ENCODE peak calls at places on chromosomes 6 and 20, in seven cellular contexts. I is K562, L is HCT116, C is IMR-90, X is DND-41, S is GM23248, T is SK-N-SH. Y is an unnamed sample.

GRCh38 chr6:69957990-69958559 is 91.7 kb downstream of the COL19A1 start:
- DNase-seq in I (no peak), L (no peak), C (peak; percentile 4), X (no peak), S (no peak), T (no peak), Y (no peak)

GRCh38 chr20:45791668-45792512 is at the start of the genes DNTTIP1 and WFDC3:
- DNase-seq in I (peak; percentile 92), L (peak; percentile 80), C (peak; percentile 85), X (peak; percentile 89), S (peak; percentile 97), T (peak; percentile 95), Y (peak; percentile 94)

GRCh38 chr6:31272431-31272830 is 539 bp upstream of the HLA-C start:
- DNase-seq in I (no peak), L (no peak), C (no peak), X (no peak), S (peak; percentile 33), T (no peak), Y (peak; percentile 30)

GRCh38 chr6:32190054-32190945 is at the start of gene PBX2:
- DNase-seq in I (peak; percentile 93), L (peak; percentile 66), C (peak; percentile 89), X (peak; percentile 95), S (peak; percentile 87), T (peak; percentile 85), Y (peak; percentile 90)

GRCh38 chr6:48615041-48615440 is 504.0 kb upstream of the PTCHD4 start:
- DNase-seq in I (no peak), L (no peak), C (peak; percentile 30), X (no peak), S (peak; percentile 4), T (no peak), Y (no peak)

GRCh38 chr20:43744966-43745733 is 18.3 kb upstream of the GTSF1L start:
- DNase-seq in I (peak; percentile 21), L (no peak), C (no peak), X (no peak), S (no peak), T (no peak), Y (peak; percentile 58)

GRCh38 chr6:18141805-18142590 is 12.9 kb downstream of the TPMT start:
- DNase-seq in I (no peak), L (no peak), C (no peak), X (no peak), S (no peak), T (no peak), Y (no peak)

GRCh38 chr6:49582529-49582928 is 32.1 kb downstream of the C6orf141 start:
- DNase-seq in I (no peak), L (no peak), C (no peak), X (no peak), S (no peak), T (no peak), Y (no peak)

GRCh38 chr6:109381007-109381746 is 1.1 kb downstream of the CD164 start:
- DNase-seq in I (no peak), L (no peak), C (peak; percentile 20), X (no peak), S (peak; percentile 59), T (peak; percentile 18), Y (peak; percentile 18)

GRCh38 chr6:150685860-150686259 is 86.2 kb downstream of the PLEKHG1 start:
- DNase-seq in I (peak; percentile 78), L (peak; percentile 39), C (peak; percentile 1), X (peak; percentile 30), S (peak; percentile 43), T (peak; percentile 41), Y (peak; percentile 80)

GRCh38 chr6:168193816-168194701 is 115.0 kb upstream of the FRMD1 start:
- DNase-seq in I (peak; percentile 61), L (peak; percentile 7), C (no peak), X (no peak), S (no peak), T (peak; percentile 43), Y (peak; percentile 1)

GRCh38 chr20:32368930-32369329 is 10.8 kb downstream of the ASXL1 start:
- DNase-seq in I (no peak), L (no peak), C (peak; percentile 73), X (no peak), S (peak; percentile 2), T (no peak), Y (peak; percentile 38)

GRCh38 chr6:156060013-156060412 is 604.4 kb upstream of the NOX3 start:
- DNase-seq in I (no peak), L (no peak), C (no peak), X (no peak), S (no peak), T (no peak), Y (no peak)

GRCh38 chr6:167781066-167781767 is 45.5 kb upstream of the AFDN start:
- DNase-seq in I (no peak), L (no peak), C (no peak), X (no peak), S (no peak), T (no peak), Y (no peak)

GRCh38 chr20:16801919-16802651 is 53.9 kb downstream of the OTOR start:
- DNase-seq in I (peak; percentile 17), L (peak; percentile 56), C (peak; percentile 53), X (peak; percentile 70), S (peak; percentile 60), T (peak; percentile 48), Y (peak; percentile 60)

GRCh38 chr6:161300823-161301222 is 27.0 kb upstream of the AGPAT4 start:
- DNase-seq in I (no peak), L (no peak), C (no peak), X (no peak), S (peak; percentile 37), T (no peak), Y (no peak)

GRCh38 chr6:98841589-98842488 is 7.5 kb downstream of the POU3F2 start:
- DNase-seq in I (no peak), L (no peak), C (no peak), X (no peak), S (no peak), T (no peak), Y (no peak)
- H3K4me3 ChIP-seq in I (no peak overlapping the region), L (no peak overlapping the region), C (no peak overlapping the region), X (no peak overlapping the region), S (no peak overlapping the region), T (no peak overlapping the region), Y (no peak overlapping the region)

DNA sequence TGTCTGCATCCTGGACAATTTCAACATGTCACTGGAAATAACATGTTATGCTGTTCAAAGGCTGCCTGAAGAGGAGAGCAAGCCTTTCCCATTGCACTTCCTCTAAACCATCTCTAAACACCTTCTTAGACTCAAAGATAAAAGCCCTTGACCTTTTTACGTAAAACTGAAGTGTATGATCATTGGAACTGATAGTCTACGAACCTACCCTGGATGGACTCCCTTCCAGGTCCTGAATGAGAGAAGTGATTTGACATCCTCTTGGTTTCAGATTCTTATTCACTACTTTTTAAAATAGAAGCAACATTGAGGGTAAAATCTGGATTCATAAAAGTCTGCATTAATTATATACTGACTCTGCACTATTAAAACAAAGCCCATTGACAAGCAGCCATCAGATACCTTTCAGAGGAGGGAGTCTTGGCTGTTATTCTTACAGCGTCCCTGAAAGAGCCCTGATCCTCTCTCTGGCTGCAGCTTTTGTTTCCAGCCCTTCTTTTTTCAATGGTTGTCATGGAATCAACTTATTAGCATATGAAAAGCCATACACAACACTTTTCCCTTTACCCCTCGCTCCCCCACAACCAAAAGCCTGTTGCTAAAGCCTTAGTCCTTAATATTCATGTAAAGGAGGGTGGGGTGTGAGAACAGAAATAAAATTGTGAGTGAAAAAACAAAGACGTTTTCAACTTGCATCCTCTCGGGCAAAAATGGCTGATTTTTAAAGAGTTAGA is 270.0 kb upstream of the MARCKS start:
- DNase-seq in I (no peak), L (no peak), C (no peak), X (no peak), S (no peak), T (no peak), Y (no peak)
- H3K4me2 ChIP-seq in I (no peak overlapping the region), L (no peak overlapping the region), C (no peak overlapping the region), X (no peak overlapping the region), S (peak overlapping the region; percentile 43), T (peak overlapping the region; percentile 29), Y (no peak overlapping the region)

DNA sequence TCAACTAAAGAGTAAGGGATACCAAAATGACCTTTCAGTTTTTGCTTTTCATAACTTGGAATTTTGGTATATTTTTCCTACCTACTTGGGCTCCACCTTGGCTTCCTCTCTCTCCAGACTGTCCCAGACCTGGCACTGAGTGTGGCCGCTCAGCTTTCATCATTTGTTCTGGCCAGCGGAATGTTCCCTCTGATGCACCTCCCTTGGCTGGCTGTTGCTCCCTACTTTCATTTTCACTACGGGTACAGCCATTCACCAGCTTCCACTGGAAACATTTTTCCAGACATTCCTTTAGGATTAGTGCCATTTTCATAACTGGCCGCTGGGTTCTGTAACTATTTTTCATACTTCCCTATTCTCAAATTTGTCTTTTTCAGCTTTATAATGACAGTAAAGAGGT is 487.4 kb downstream of the TENT5A start:
- DNase-seq in I (no peak), L (no peak), C (peak; percentile 19), X (no peak), S (peak; percentile 87), T (no peak), Y (no peak)
- H3K4me3 ChIP-seq in I (no peak overlapping the region), L (no peak overlapping the region), C (peak overlapping the region; percentile 30), X (no peak overlapping the region), S (peak overlapping the region; percentile 70), T (peak overlapping the region; percentile 43), Y (no peak overlapping the region)

GRCh38 chr20:56606174-56606945 is 22.7 kb upstream of the TFAP2C start:
- DNase-seq in I (no peak), L (peak; percentile 79), C (no peak), X (no peak), S (no peak), T (no peak), Y (no peak)
- H3K4me2 ChIP-seq in I (no peak overlapping the region), L (peak overlapping the region; percentile 64), C (no peak overlapping the region), X (no peak overlapping the region), S (no peak overlapping the region), T (no peak overlapping the region), Y (no peak overlapping the region)

GRCh38 chr6:130212215-130212874 is 10.4 kb downstream of the SAMD3 start:
- DNase-seq in I (no peak), L (no peak), C (no peak), X (no peak), S (no peak), T (no peak), Y (no peak)
- H3K4me3 ChIP-seq in I (no peak overlapping the region), L (no peak overlapping the region), C (no peak overlapping the region), X (no peak overlapping the region), S (no peak overlapping the region), T (no peak overlapping the region), Y (no peak overlapping the region)

GRCh38 chr20:1388253-1388652 is 4.6 kb downstream of the FKBP1A start:
- DNase-seq in I (no peak), L (no peak), C (no peak), X (no peak), S (no peak), T (no peak), Y (no peak)

GRCh38 chr20:1388706-1389483 is 4.0 kb downstream of the FKBP1A start:
- DNase-seq in I (no peak), L (no peak), C (no peak), X (peak; percentile 43), S (peak; percentile 40), T (no peak), Y (no peak)

GRCh38 chr20:1391640-1392442 is 1.0 kb downstream of the FKBP1A start:
- DNase-seq in I (peak; percentile 17), L (no peak), C (peak; percentile 43), X (peak; percentile 39), S (peak; percentile 48), T (peak; percentile 38), Y (peak; percentile 43)

GRCh38 chr20:1390552-1391403 is 2.1 kb downstream of the FKBP1A start:
- DNase-seq in I (no peak), L (no peak), C (no peak), X (no peak), S (peak; percentile 40), T (no peak), Y (no peak)

GRCh38 chr20:1389703-1390385 is 3.0 kb downstream of the FKBP1A start:
- DNase-seq in I (no peak), L (no peak), C (no peak), X (no peak), S (peak; percentile 47), T (no peak), Y (no peak)
- H3K4me2 ChIP-seq in I (no peak overlapping the region), L (no peak overlapping the region), C (peak overlapping the region; percentile 28), X (peak overlapping the region; percentile 86), S (peak overlapping the region; percentile 16), T (peak overlapping the region; percentile 15), Y (peak overlapping the region; percentile 70)

GRCh38 chr6:144350176-144350575 is 65.0 kb downstream of the UTRN start:
- DNase-seq in I (no peak), L (no peak), C (no peak), X (no peak), S (no peak), T (no peak), Y (peak; percentile 26)
- H3K4me3 ChIP-seq in I (no peak overlapping the region), L (no peak overlapping the region), C (no peak overlapping the region), X (peak overlapping the region; percentile 54), S (peak overlapping the region; percentile 10), T (no peak overlapping the region), Y (peak overlapping the region; percentile 34)